ENCODE peak calls at places on chromosomes 7 and 10, in six cellular contexts. O, J, P, L, M and Y are unnamed samples.

GRCh38 chr7:696426-697258 is 29.9 kb upstream of the DNAAF5 start:
- DNase-seq in O (no peak), L (peak), J (no peak), P (no peak), M (no peak), Y (no peak)

GRCh38 chr10:26805567-26806245 is 55.1 kb downstream of the ABI1 start:
- DNase-seq in L (no peak), P (no peak), J (no peak), O (no peak), M (peak), Y (no peak)

GRCh38 chr7:81715984-81716588 is 53.8 kb downstream of the HGF start:
- DNase-seq in L (peak), O (peak), J (peak), M (no peak), P (no peak), Y (no peak)

GRCh38 chr10:119350529-119351001 is 143.2 kb downstream of the GRK5 start:
- DNase-seq in J (no peak), L (no peak), P (no peak), M (no peak), O (no peak), Y (no peak)

GRCh38 chr10:94879214-94879613 is 59.2 kb upstream of the CYP2C9 start:
- DNase-seq in P (no peak), L (no peak), M (no peak), J (no peak), O (no peak), Y (no peak)

GRCh38 chr7:50212666-50213621 is 91.6 kb upstream of the IKZF1 start:
- DNase-seq in O (no peak), J (no peak), M (no peak), L (no peak), P (no peak), Y (no peak)

GRCh38 chr10:73774637-73775036 is 7.2 kb upstream of the CHCHD1 start:
- DNase-seq in O (no peak), L (peak), P (no peak), M (no peak), J (peak), Y (no peak)

GRCh38 chr7:75638607-75639070 is 100.1 kb downstream of the HIP1 start:
- DNase-seq in O (no peak), M (no peak), L (peak), J (peak), P (no peak), Y (no peak)

GRCh38 chr7:132577206-132578049 is 1.2 kb upstream of the PLXNA4 start:
- DNase-seq in O (peak), J (peak), L (peak), P (no peak), M (peak), Y (no peak)

GRCh38 chr10:51389415-51390342 is 309.7 kb downstream of the CSTF2T start:
- DNase-seq in P (peak), J (peak), O (no peak), L (peak), M (peak), Y (no peak)

GRCh38 chr7:10889266-10889898 is 84.3 kb upstream of the PHF14 start:
- DNase-seq in L (peak), P (peak), O (peak), M (peak), J (peak), Y (no peak)

GRCh38 chr10:121310151-121310711 is 288.0 kb downstream of the FGFR2 start:
- DNase-seq in P (no peak), M (no peak), L (no peak), J (no peak), O (no peak), Y (no peak)

GRCh38 chr10:115665549-115665948 is 572.4 kb downstream of the ATRNL1 start:
- DNase-seq in O (no peak), M (peak), L (no peak), J (no peak), P (no peak), Y (no peak)

GRCh38 chr10:73771722-73772279 is 10.0 kb upstream of the CHCHD1 start:
- DNase-seq in M (peak), P (peak), L (peak), J (peak), O (peak), Y (peak)

GRCh38 chr7:67105382-67105781 is 108.7 kb downstream of the TYW1 start:
- DNase-seq in P (no peak), M (no peak), O (no peak), L (no peak), J (no peak), Y (no peak)

GRCh38 chr7:542935-543789 is 23.5 kb upstream of the PDGFA start:
- DNase-seq in P (no peak), L (peak), M (peak), O (no peak), J (peak), Y (no peak)

GRCh38 chr10:34280599-34281374 is 534.3 kb downstream of the PARD3 start:
- DNase-seq in M (peak), O (no peak), P (no peak), J (no peak), L (peak), Y (no peak)

GRCh38 chr7:155774947-155775346 is 37.3 kb downstream of the SHH start:
- DNase-seq in P (no peak), O (no peak), L (no peak), M (no peak), J (no peak), Y (no peak)

GRCh38 chr10:44384601-44385422 is at the start of gene CXCL12:
- DNase-seq in O (no peak), P (no peak), L (peak), M (peak), J (no peak), Y (no peak)

GRCh38 chr7:128163473-128163872 is 77.6 kb upstream of the LEP start:
- DNase-seq in P (no peak), O (no peak), M (no peak), J (no peak), L (no peak), Y (no peak)

GRCh38 chr7:126079151-126079550 is 1149.5 kb upstream of the POT1 start:
- DNase-seq in L (no peak), P (no peak), O (no peak), M (no peak), J (no peak), Y (no peak)

GRCh38 chr7:29622335-29623265 is 59.0 kb downstream of the PRR15 start:
- DNase-seq in P (no peak), O (peak), M (peak), L (peak), J (peak), Y (no peak)

GRCh38 chr7:126700807-126701604 is 551.7 kb downstream of the GRM8 start:
- DNase-seq in P (no peak), M (peak), J (peak), L (peak), O (peak), Y (no peak)

GRCh38 chr7:108659867-108660266 is 90.2 kb downstream of the DNAJB9 start:
- DNase-seq in O (no peak), J (no peak), L (no peak), M (no peak), P (no peak), Y (no peak)

GRCh38 chr7:25223206-25223605 is 5.1 kb downstream of the NPVF start:
- DNase-seq in P (no peak), J (no peak), O (no peak), L (no peak), M (no peak), Y (no peak)

GRCh38 chr10:7700577-7701125 is 2.5 kb upstream of the ITIH2 start:
- DNase-seq in M (no peak), J (peak), L (no peak), P (no peak), O (no peak), Y (no peak)

GRCh38 chr7:75727881-75728592 is 10.7 kb downstream of the HIP1 start:
- DNase-seq in L (no peak), O (peak), P (no peak), J (peak), M (no peak), Y (no peak)

GRCh38 chr7:147509859-147510542 is 1080.6 kb upstream of the C7orf33 start:
- DNase-seq in J (no peak), O (no peak), P (no peak), M (peak), L (no peak), Y (no peak)

GRCh38 chr7:154571772-154572171 is 431.2 kb downstream of the PAXIP1 start:
- DNase-seq in O (no peak), P (no peak), J (no peak), L (no peak), M (no peak), Y (no peak)

GRCh38 chr7:1458676-1459511 is at the start of gene MICALL2:
- DNase-seq in L (peak), M (peak), P (no peak), J (peak), O (peak), Y (no peak)

GRCh38 chr10:104325436-104326430 is 12.5 kb downstream of the ITPRIP start:
- DNase-seq in J (no peak), O (no peak), M (no peak), L (no peak), P (no peak), Y (no peak)

GRCh38 chr10:86506499-86506898 is 15.1 kb downstream of the WAPL start:
- DNase-seq in L (no peak), J (no peak), O (no peak), M (no peak), P (no peak), Y (no peak)

GRCh38 chr10:27147701-27148100 is 6.5 kb downstream of the YME1L1 start:
- DNase-seq in L (peak), J (no peak), P (no peak), M (no peak), O (no peak), Y (no peak)